ENCODE peak calls at places on chromosomes 7 and 10, in seven cellular contexts. X, H, O, L, M, D and Q are unnamed samples. For H3K4me1, the result is how much of the 10 kb centered on the place peaks cover.

GRCh38 chr7:111370002-111370401 is 192.3 kb downstream of the IMMP2L start:
- DNase-seq in X (no peak), H (no peak), O (no peak), L (no peak), M (no peak), D (no peak), Q (no peak)

GRCh38 chr7:138695106-138695505 is 6.1 kb downstream of the SVOPL start:
- DNase-seq in X (peak), H (no peak), O (no peak), L (no peak), M (no peak), D (no peak), Q (no peak)

GRCh38 chr7:9231683-9232082 is 798.3 kb downstream of the NXPH1 start:
- DNase-seq in X (no peak), H (no peak), O (no peak), L (no peak), M (no peak), D (peak), Q (no peak)

GRCh38 chr10:6033954-6034353 is 28.2 kb downstream of the IL2RA start:
- DNase-seq in X (no peak), H (no peak), O (no peak), L (no peak), M (peak), D (no peak), Q (no peak)

GRCh38 chr10:101558206-101558605 is 29.9 kb downstream of the POLL start:
- DNase-seq in X (no peak), H (no peak), O (no peak), L (no peak), M (no peak), D (no peak), Q (no peak)

GRCh38 chr10:22086730-22087364 is 83.3 kb upstream of the DNAJC1 start:
- DNase-seq in X (peak), H (peak), O (peak), L (peak), M (peak), D (peak), Q (no peak)

GRCh38 chr10:4937346-4937745 is 25.9 kb upstream of the AKR1C1 start:
- DNase-seq in X (no peak), H (no peak), O (no peak), L (no peak), M (no peak), D (no peak), Q (no peak)

GRCh38 chr7:133642907-133643306 is 390.0 kb downstream of the EXOC4 start:
- DNase-seq in X (no peak), H (no peak), O (no peak), L (no peak), M (no peak), D (no peak), Q (no peak)

GRCh38 chr10:13719411-13719810 is 132.6 kb downstream of the PRPF18 start:
- DNase-seq in X (no peak), H (no peak), O (no peak), L (no peak), M (no peak), D (no peak), Q (no peak)

GRCh38 chr7:43591551-43592180 is 8.8 kb downstream of the STK17A start:
- DNase-seq in X (no peak), H (no peak), O (no peak), L (no peak), M (peak), D (no peak), Q (no peak)

GRCh38 chr7:106957766-106958165 is 86.7 kb upstream of the PRKAR2B start:
- DNase-seq in X (no peak), H (no peak), O (no peak), L (no peak), M (peak), D (no peak), Q (no peak)

GRCh38 chr10:35635576-35635975 is 6.5 kb downstream of the FZD8 start:
- DNase-seq in X (no peak), H (peak), O (no peak), L (peak), M (peak), D (peak), Q (peak)

GRCh38 chr7:93147358-93147757 is 827 bp downstream of the SAMD9L start:
- DNase-seq in X (no peak), H (peak), O (no peak), L (no peak), M (peak), D (no peak), Q (no peak)

GRCh38 chr10:105494944-105495343 is 853.9 kb downstream of the SORCS3 start:
- DNase-seq in X (no peak), H (no peak), O (no peak), L (no peak), M (no peak), D (no peak), Q (no peak)

DNA sequence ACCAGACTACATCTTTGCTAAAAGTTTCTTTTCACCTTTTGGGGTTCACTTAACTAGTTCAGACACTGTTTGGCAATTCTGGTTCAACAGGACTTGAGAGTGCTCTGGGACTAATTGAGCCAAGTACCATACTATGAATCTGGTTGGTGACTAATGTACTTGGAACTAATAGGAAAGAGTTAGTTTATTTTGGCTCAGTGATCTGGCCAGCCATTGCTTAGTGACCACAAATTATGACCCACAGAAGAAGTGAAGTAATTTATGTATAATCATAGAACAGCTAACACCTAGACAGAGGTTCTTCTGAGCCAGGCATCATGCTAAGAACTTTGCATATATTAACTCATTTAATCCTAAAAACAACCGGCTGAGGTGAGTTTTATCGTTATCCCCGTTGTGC is 126.5 kb upstream of the JCAD start:
- DNase-seq in X (no peak), H (no peak), O (no peak), L (no peak), M (peak), D (no peak), Q (no peak)
- H3K4me1 ChIP-seq in X (under half), H (under half), O (under half), L (under half), M (half or more), D (under half), Q (under half)

GRCh38 chr7:1044189-1045037 is at the start of gene GPR146:
- DNase-seq in X (peak), H (peak), O (peak), L (peak), M (peak), D (peak), Q (peak)

GRCh38 chr7:1045038-1045726 is 836 bp downstream of the GPR146 start:
- DNase-seq in X (no peak), H (no peak), O (no peak), L (no peak), M (no peak), D (no peak), Q (no peak)

GRCh38 chr7:1049006-1049741 is 4.8 kb downstream of the GPR146 start:
- DNase-seq in X (no peak), H (no peak), O (no peak), L (no peak), M (no peak), D (no peak), Q (no peak)

GRCh38 chr7:1045727-1046063 is 1.3 kb downstream of the GPR146 start:
- DNase-seq in X (no peak), H (no peak), O (no peak), L (no peak), M (no peak), D (no peak), Q (no peak)

DNA sequence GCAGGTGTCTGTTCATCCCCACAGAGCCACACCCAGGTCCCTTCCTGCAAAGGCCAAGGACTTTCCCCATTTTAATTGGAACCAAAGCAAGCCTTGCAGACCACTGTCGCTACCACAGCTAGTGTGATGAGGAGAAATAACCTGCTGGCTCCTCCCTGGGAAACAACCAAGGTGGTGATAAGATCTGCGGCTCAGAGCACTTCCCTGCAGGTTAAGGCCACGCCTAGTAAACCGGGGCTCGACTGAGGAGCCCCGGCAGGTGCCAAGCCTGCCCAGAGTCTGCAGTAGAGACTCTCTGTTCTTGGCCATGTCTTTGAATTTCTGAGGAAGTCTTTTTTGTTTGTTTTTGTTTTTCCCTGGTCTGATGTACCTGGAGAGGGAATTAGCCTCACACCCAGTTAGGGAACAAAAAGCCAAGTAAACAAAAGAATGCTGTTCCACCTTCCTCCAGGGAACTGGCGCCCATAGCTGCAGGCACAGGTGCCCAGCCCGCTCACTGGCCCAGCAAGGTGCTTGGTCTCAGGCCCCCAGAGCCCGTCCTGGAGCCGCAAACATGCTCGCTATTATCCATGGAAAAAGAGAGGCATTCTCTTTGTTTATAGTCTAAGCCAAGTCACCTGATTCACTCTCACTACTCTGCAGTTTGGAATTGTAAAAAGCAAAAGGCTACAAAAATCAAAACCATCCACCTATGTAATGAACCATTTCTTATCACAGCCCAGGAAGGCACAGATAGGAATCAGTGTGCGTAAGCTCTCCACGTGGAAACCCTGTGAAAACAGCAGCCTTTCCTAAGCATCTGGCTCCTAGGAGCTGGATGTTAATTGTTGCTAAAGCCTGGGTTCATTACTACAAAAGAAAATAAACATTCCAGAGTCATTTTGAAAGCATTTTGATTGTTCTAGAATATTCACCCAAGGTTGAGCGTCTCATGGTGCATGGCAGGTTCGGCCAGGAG is 2.7 kb downstream of the GPR146 start:
- DNase-seq in X (no peak), H (no peak), O (no peak), L (no peak), M (no peak), D (no peak), Q (no peak)
- H3K4me1 ChIP-seq in X (half or more), H (under half), O (under half), L (under half), M (under half), D (under half), Q (under half)

DNA sequence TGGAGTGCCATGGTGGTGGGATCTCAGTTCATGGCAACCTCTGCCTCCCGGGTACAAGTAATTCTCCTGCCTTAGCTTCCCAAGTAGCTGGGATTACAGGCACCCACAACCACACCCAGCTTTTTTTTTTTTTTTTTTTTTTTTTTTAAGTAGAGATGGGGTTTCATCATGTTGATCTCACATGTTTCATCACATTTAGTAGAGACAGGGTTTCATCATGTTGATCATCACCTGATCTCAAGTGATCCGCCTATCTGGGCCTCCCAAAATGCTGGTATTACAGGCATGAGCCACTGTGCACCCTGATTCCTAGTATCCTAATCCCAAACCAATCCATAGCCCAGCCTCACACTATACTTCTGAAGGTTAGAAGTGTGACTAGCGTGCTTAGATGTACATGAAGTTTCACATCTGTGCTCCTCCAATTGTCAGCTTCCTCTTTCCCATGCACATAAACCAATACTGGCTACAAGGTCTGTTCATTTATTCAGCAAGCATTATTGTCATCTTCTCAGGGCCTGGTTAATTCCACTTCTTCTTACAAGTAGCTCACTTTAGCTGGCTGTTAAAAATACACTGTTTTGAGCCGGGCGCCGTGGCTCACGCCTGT is 6.9 kb upstream of the NAT16 start:
- DNase-seq in X (no peak), H (no peak), O (no peak), L (no peak), M (no peak), D (no peak), Q (no peak)
- H3K4me1 ChIP-seq in X (under half), H (under half), O (under half), L (under half), M (under half), D (under half), Q (under half)

DNA sequence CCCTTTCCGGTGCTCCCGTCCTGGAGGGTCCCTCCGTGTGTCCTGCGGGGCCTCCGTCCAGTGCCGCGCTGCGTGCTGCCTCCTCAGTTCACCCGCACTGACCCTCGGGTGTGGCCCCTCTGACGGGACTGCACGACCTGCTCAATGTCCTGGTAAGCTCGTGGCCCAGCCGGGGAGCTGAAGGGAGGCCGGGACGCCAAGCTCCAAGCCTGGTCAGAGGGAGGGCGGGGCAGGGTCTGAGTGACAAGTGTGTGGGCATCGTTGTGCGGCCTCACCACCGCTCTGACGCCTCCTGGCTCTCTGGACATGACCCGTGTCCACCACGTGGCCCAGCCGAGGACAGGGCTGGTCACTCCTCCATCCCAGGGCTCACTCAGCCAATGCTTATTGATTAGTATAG is 25.9 kb downstream of the FAM20C start:
- DNase-seq in X (no peak), H (no peak), O (no peak), L (no peak), M (no peak), D (no peak), Q (no peak)
- H3K4me1 ChIP-seq in X (under half), H (under half), O (under half), L (under half), M (under half), D (under half), Q (under half)

GRCh38 chr7:73963252-73963822 is 64.6 kb upstream of the ELN start:
- DNase-seq in X (no peak), H (no peak), O (no peak), L (no peak), M (peak), D (no peak), Q (no peak)

GRCh38 chr7:73964786-73965185 is 63.2 kb upstream of the ELN start:
- DNase-seq in X (no peak), H (no peak), O (no peak), L (no peak), M (no peak), D (no peak), Q (no peak)

GRCh38 chr7:73954861-73955260 is 73.1 kb upstream of the ELN start:
- DNase-seq in X (no peak), H (no peak), O (no peak), L (no peak), M (no peak), D (no peak), Q (no peak)

GRCh38 chr7:73966062-73966940 is 61.7 kb upstream of the ELN start:
- DNase-seq in X (no peak), H (no peak), O (peak), L (no peak), M (no peak), D (no peak), Q (no peak)

DNA sequence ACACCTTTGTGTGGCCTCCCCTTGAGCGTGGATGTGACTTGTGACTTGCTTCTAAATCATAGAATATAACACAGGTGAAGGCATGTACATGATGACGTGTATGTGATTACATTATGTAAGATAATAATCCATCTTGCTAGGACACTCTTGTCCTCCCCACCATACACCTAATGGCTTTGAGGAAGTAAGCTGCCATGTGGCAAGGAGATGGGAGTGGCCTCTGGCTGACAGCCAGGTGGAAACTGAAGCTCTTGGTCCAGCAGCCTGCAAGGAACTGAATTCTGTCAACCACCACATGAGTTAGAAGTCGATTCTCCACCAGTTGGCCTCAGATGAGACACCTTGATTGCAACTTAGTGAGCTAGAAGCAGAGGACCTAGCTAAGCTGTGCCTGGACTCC is 67.4 kb upstream of the ELN start:
- DNase-seq in X (no peak), H (no peak), O (no peak), L (no peak), M (no peak), D (no peak), Q (no peak)
- H3K4me1 ChIP-seq in X (under half), H (under half), O (under half), L (under half), M (under half), D (under half), Q (under half)

DNA sequence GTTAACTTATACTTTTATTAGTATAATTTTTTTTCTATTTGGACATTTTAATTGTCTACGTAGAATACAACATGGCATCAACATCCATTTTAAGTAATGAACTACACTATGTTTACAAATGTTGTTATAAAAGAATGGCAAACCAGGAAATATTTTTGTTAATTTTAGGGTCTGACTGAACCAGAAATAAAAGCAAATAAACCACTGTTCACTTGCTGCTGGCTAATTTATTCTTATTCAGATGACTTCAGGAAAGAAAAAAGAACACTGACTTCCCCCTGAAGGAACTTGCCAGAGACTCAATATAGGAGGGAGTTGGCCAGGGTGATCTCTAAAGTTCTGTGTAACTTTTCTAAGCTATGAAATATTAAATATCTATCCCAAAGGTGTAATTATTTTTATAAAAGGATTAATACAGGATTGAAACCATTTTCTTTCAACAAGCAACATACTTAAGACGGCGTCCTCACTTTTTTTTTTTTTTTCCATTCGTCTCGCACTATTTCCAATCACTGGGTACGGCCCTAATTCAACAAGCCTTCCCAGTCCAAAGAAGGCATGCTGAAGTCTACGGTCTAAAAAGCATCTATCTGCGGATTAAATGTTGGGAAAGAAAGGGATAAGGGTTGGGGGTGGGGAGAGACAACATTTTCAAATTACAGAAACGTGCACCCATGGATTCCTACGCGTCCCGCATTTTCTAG is 1.1 kb downstream of the USP6NL start:
- DNase-seq in X (no peak), H (no peak), O (no peak), L (no peak), M (no peak), D (no peak), Q (no peak)
- H3K4me1 ChIP-seq in X (under half), H (under half), O (under half), L (under half), M (under half), D (under half), Q (under half)